ENCODE peak calls at places on chromosomes 16 and 17, in ten cellular contexts. D is SK-N-SH, W is transverse colon, F is cardiac muscle cell, X is AG10803, J is keratinocyte, H is endodermal cell, E is ascending aorta, C is K562, A is heart right ventricle. L is an unnamed sample.

GRCh38 chr17:6269474-6269873 is 165.4 kb downstream of the AIPL1 start:
- DNase-seq in A (no peak), J (no peak), E (no peak), W (peak; percentile 10), C (peak; percentile 20), F (peak; percentile 40), D (no peak), H (peak; percentile 94), X (peak; percentile 25), L (peak; percentile 51)

GRCh38 chr17:65556014-65556909 is 5.2 kb downstream of the AXIN2 start:
- DNase-seq in D (peak; percentile 81), J (peak; percentile 21), F (peak; percentile 78), X (peak; percentile 73), E (peak; percentile 88), W (peak; percentile 94), A (peak; percentile 77), H (peak; percentile 98), C (peak; percentile 71), L (peak; percentile 85)

GRCh38 chr16:62408760-62409159 is 372.5 kb upstream of the CDH8 start:
- DNase-seq in E (no peak), F (no peak), A (no peak), D (no peak), H (peak; percentile 91), X (no peak), C (no peak), J (no peak), W (no peak), L (no peak)

GRCh38 chr16:58584831-58585505 is 44.7 kb downstream of the CNOT1 start:
- DNase-seq in C (no peak), W (no peak), A (no peak), F (peak; percentile 32), D (no peak), X (peak; percentile 54), J (no peak), H (no peak), E (no peak), L (no peak)

GRCh38 chr17:81958633-81959342 is 2.2 kb downstream of the NOTUM start:
- DNase-seq in J (no peak), X (no peak), H (peak; percentile 58), D (no peak), E (no peak), W (no peak), F (no peak), C (peak; percentile 41), A (no peak), L (no peak)

GRCh38 chr17:44348234-44348987 is 3.3 kb downstream of the GRN start:
- DNase-seq in W (peak; percentile 48), C (no peak), X (peak; percentile 49), J (peak; percentile 88), F (no peak), D (no peak), H (no peak), A (no peak), E (no peak), L (no peak)

GRCh38 chr17:38749222-38750043 is 1.3 kb upstream of the PCGF2 start:
- DNase-seq in D (peak; percentile 65), J (no peak), W (peak; percentile 84), H (peak; percentile 96), C (peak; percentile 59), F (peak; percentile 84), A (peak; percentile 95), E (peak; percentile 89), X (peak; percentile 50), L (peak; percentile 100)

GRCh38 chr17:7932483-7932891 is 481 bp downstream of the CNTROB start:
- DNase-seq in X (peak; percentile 22), W (peak; percentile 43), J (no peak), C (no peak), F (peak; percentile 32), A (no peak), H (no peak), E (no peak), D (peak; percentile 60), L (peak; percentile 5)

GRCh38 chr16:89449726-89450335 is 40.5 kb downstream of the ANKRD11 start:
- DNase-seq in J (no peak), E (no peak), H (no peak), X (no peak), A (no peak), C (no peak), F (no peak), D (no peak), W (no peak), L (no peak)

GRCh38 chr17:38881600-38882191 is 11.8 kb downstream of the LASP1 start:
- DNase-seq in E (no peak), J (no peak), C (peak; percentile 60), D (peak; percentile 63), H (peak; percentile 47), W (peak; percentile 60), X (peak; percentile 40), A (peak; percentile 71), F (peak; percentile 97), L (peak; percentile 80)

GRCh38 chr17:17344507-17345293 is 41.5 kb downstream of the NT5M start:
- DNase-seq in E (peak; percentile 35), F (no peak), J (no peak), C (no peak), H (peak; percentile 44), X (no peak), W (no peak), A (no peak), D (no peak), L (no peak)

GRCh38 chr17:72381597-72382397 is 261.0 kb downstream of the SOX9 start:
- DNase-seq in A (no peak), W (no peak), H (peak; percentile 89), E (no peak), J (no peak), F (peak; percentile 48), C (no peak), X (no peak), D (peak; percentile 54), L (no peak)

GRCh38 chr16:88633684-88634140 is 4.7 kb upstream of the IL17C start:
- DNase-seq in F (peak; percentile 28), W (peak; percentile 60), X (no peak), H (peak; percentile 90), C (peak; percentile 69), E (no peak), A (no peak), J (no peak), D (peak; percentile 60), L (peak; percentile 64)

GRCh38 chr17:38674749-38675615 is at the start of gene EPOP:
- DNase-seq in F (peak; percentile 91), C (peak; percentile 98), J (peak; percentile 35), X (peak; percentile 79), A (peak; percentile 87), H (peak; percentile 96), W (peak; percentile 86), E (peak; percentile 91), D (peak; percentile 99), L (peak; percentile 100)

DNA sequence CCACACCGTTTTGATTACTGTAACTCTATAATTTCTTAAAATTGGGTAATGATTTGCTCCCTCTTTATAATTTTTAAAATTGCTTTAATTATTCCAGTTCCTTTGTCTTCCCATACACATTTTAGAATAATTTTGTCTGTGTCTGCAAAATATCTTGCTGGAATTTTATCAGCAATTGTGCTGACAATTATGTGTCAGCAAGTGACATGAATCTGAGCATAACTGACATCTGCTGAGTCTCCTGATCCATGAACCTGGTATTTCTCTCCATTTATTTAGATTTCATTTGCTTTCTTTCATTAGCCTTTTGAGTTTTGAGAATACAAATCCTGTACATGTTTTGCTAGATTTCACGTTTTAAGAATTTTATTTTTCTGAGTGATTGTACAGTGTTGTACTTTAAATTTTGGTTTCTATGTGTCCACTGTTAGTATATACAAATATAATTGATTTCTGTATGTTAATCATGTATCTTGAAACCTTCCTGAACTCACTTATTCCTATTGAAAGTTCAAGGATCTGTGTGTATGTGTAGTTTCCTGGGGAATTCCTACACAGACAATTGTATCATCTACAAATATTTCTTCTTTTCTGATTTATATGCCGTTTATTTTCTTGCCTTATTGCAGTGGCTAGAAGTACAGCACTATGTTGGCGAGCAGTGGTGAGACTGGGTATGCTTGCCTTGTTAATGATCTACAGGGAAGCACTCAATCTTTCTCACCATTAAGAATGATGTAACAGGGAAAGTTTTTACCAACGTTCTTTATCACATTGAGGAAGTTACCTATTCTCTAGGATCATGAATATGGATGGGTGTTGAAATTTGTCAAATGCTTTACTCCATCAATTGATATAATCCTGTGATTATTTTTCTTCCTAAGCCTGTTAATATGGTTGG is 45.2 kb downstream of the N4BP1 start:
- DNase-seq in D (no peak), J (no peak), A (no peak), C (no peak), F (no peak), W (no peak), H (no peak), E (no peak), X (no peak), L (no peak)
- TF ChIP-seq CTCF in D (no peak), J (no peak), A (no peak), C (no peak), F (no peak), W (no peak), H (no peak), E (no peak), X (no peak), L (no peak)

DNA sequence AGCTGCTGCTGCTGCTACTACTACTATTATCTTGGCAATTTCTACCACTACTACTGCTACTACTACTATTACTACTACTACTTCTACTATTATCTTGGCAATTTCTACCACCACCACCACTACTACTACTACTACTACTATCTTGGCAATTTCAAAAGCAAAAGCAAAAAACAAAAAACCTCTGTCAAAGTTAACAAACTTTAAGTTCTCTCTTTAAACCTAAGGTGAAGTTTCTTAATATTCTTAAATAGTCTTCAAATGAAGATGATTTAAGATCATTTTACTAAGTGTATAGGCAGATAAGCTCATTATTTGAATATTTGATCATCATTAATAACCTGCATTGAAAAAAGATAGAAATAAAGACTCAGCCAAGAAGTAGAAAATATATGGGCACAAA is 118.5 kb downstream of the BRIP1 start:
- DNase-seq in E (no peak), X (no peak), H (no peak), D (no peak), F (no peak), J (no peak), A (no peak), C (no peak), W (no peak), L (no peak)
- TF ChIP-seq CTCF in E (no peak), X (no peak), H (no peak), D (no peak), F (no peak), J (no peak), A (no peak), C (no peak), W (no peak), L (no peak)

DNA sequence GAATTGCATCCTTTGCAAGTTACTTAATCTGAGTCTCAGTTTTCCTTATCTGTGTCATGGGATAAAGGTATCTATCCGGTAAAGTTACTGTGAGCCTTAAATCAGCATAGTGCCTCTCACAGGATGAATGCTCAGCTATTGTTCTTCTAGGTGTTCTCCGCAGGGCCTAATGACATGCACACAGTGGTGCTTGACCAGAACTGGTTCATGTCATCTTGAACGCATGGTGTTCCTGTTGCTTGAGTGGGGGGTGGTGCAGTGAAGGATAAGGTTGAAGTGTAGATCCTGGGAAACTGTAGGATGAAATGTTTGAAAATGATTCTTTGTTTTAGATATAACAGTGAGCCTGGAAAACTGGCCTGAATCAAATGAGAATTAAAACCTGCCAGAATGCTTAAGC is 4.0 kb downstream of the KRT40 start:
- DNase-seq in E (no peak), J (no peak), W (no peak), D (no peak), H (peak; percentile 73), X (no peak), F (no peak), A (no peak), C (no peak), L (no peak)
- TF ChIP-seq CTCF in E (no peak), J (no peak), W (no peak), D (no peak), H (no peak), X (no peak), F (no peak), A (no peak), C (no peak), L (no peak)

GRCh38 chr17:4950075-4950756 is 703 bp upstream of the ENO3 start:
- DNase-seq in C (peak; percentile 27), D (peak; percentile 82), X (no peak), W (peak; percentile 75), E (peak; percentile 76), A (peak; percentile 70), J (no peak), H (peak; percentile 84), F (no peak), L (peak; percentile 77)
- TF ChIP-seq CTCF in C (no peak), D (no peak), X (no peak), W (no peak), E (no peak), A (no peak), J (no peak), H (no peak), F (no peak), L (no peak)